ENCODE peak calls at places on chromosomes 6 and 20, in seven cellular contexts. One of them, this sample, is unnamed.

GRCh38 chr6:41608443-41609151 is 29.7 kb upstream of the MDFI start:
- DNase-seq in NT2/D1: no peak
- DNase-seq in mesenchymal stem cell: no peak
- DNase-seq in A549: no peak
- DNase-seq in GM23248: no peak
- DNase-seq in CD8-positive, alpha-beta T cell: no peak
- DNase-seq in esophagus squamous epithelium: no peak
- DNase-seq in this sample: no peak

GRCh38 chr20:15900443-15900842 is 672.8 kb downstream of the KIF16B start:
- DNase-seq in NT2/D1: no peak
- DNase-seq in CD8-positive, alpha-beta T cell: no peak
- DNase-seq in GM23248: no peak
- DNase-seq in A549: no peak
- DNase-seq in mesenchymal stem cell: no peak
- DNase-seq in esophagus squamous epithelium: no peak
- DNase-seq in this sample: no peak

GRCh38 chr20:33034115-33034514 is 2.7 kb downstream of the BPIFB6 start:
- DNase-seq in esophagus squamous epithelium: no peak
- DNase-seq in A549: no peak
- DNase-seq in GM23248: no peak
- DNase-seq in mesenchymal stem cell: no peak
- DNase-seq in CD8-positive, alpha-beta T cell: no peak
- DNase-seq in NT2/D1: no peak
- DNase-seq in this sample: no peak

GRCh38 chr20:44597516-44597915 is 15.1 kb downstream of the PKIG start:
- DNase-seq in NT2/D1: no peak
- DNase-seq in CD8-positive, alpha-beta T cell: no peak
- DNase-seq in GM23248: no peak
- DNase-seq in mesenchymal stem cell: no peak
- DNase-seq in A549: no peak
- DNase-seq in esophagus squamous epithelium: no peak
- DNase-seq in this sample: no peak

GRCh38 chr6:19921821-19922220 is 84.7 kb downstream of the ID4 start:
- DNase-seq in CD8-positive, alpha-beta T cell: no peak
- DNase-seq in NT2/D1: no peak
- DNase-seq in A549: no peak
- DNase-seq in GM23248: no peak
- DNase-seq in mesenchymal stem cell: no peak
- DNase-seq in esophagus squamous epithelium: no peak
- DNase-seq in this sample: no peak

GRCh38 chr6:32840604-32841246 is 2.2 kb upstream of the TAP2 start:
- DNase-seq in esophagus squamous epithelium: no peak
- DNase-seq in CD8-positive, alpha-beta T cell: peak; percentile 40
- DNase-seq in NT2/D1: no peak
- DNase-seq in mesenchymal stem cell: no peak
- DNase-seq in A549: no peak
- DNase-seq in GM23248: no peak
- DNase-seq in this sample: peak; percentile 74

GRCh38 chr6:70860044-70860443 is 96.8 kb downstream of the B3GAT2 start:
- DNase-seq in esophagus squamous epithelium: no peak
- DNase-seq in A549: no peak
- DNase-seq in GM23248: peak; percentile 39
- DNase-seq in mesenchymal stem cell: no peak
- DNase-seq in CD8-positive, alpha-beta T cell: no peak
- DNase-seq in NT2/D1: no peak
- DNase-seq in this sample: no peak

GRCh38 chr20:4045741-4046140 is 30.4 kb upstream of the RNF24 start:
- DNase-seq in A549: no peak
- DNase-seq in CD8-positive, alpha-beta T cell: no peak
- DNase-seq in esophagus squamous epithelium: no peak
- DNase-seq in NT2/D1: no peak
- DNase-seq in GM23248: peak; percentile 65
- DNase-seq in mesenchymal stem cell: peak; percentile 42
- DNase-seq in this sample: no peak

GRCh38 chr20:63011798-63012197 is 5.0 kb upstream of the BHLHE23 start:
- DNase-seq in mesenchymal stem cell: no peak
- DNase-seq in CD8-positive, alpha-beta T cell: no peak
- DNase-seq in esophagus squamous epithelium: no peak
- DNase-seq in NT2/D1: no peak
- DNase-seq in A549: no peak
- DNase-seq in GM23248: no peak
- DNase-seq in this sample: no peak

GRCh38 chr6:150032598-150032997 is 7.3 kb upstream of the RAET1L start:
- DNase-seq in NT2/D1: no peak
- DNase-seq in CD8-positive, alpha-beta T cell: no peak
- DNase-seq in GM23248: no peak
- DNase-seq in esophagus squamous epithelium: no peak
- DNase-seq in A549: no peak
- DNase-seq in mesenchymal stem cell: no peak
- DNase-seq in this sample: no peak

GRCh38 chr20:53828673-53829085 is 235.0 kb upstream of the ZNF217 start:
- DNase-seq in esophagus squamous epithelium: no peak
- DNase-seq in NT2/D1: peak; percentile 44
- DNase-seq in A549: peak; percentile 84
- DNase-seq in CD8-positive, alpha-beta T cell: no peak
- DNase-seq in GM23248: peak; percentile 94
- DNase-seq in mesenchymal stem cell: peak; percentile 91
- DNase-seq in this sample: no peak

GRCh38 chr6:107985701-107986100 is 27.7 kb upstream of the SEC63 start:
- DNase-seq in mesenchymal stem cell: no peak
- DNase-seq in NT2/D1: no peak
- DNase-seq in CD8-positive, alpha-beta T cell: no peak
- DNase-seq in A549: no peak
- DNase-seq in esophagus squamous epithelium: no peak
- DNase-seq in GM23248: no peak
- DNase-seq in this sample: no peak

GRCh38 chr6:54621285-54621684 is 225.3 kb upstream of the FAM83B start:
- DNase-seq in GM23248: peak; percentile 46
- DNase-seq in A549: peak; percentile 11
- DNase-seq in NT2/D1: peak; percentile 11
- DNase-seq in CD8-positive, alpha-beta T cell: no peak
- DNase-seq in mesenchymal stem cell: peak; percentile 7
- DNase-seq in esophagus squamous epithelium: no peak
- DNase-seq in this sample: no peak

GRCh38 chr6:6885521-6886088 is 222.2 kb upstream of the RREB1 start:
- DNase-seq in esophagus squamous epithelium: no peak
- DNase-seq in GM23248: no peak
- DNase-seq in CD8-positive, alpha-beta T cell: no peak
- DNase-seq in mesenchymal stem cell: peak; percentile 56
- DNase-seq in NT2/D1: no peak
- DNase-seq in A549: no peak
- DNase-seq in this sample: no peak

GRCh38 chr6:41741625-41742490 is 5.3 kb downstream of the PGC start:
- DNase-seq in A549: peak; percentile 35
- DNase-seq in esophagus squamous epithelium: no peak
- DNase-seq in NT2/D1: no peak
- DNase-seq in GM23248: no peak
- DNase-seq in CD8-positive, alpha-beta T cell: no peak
- DNase-seq in mesenchymal stem cell: no peak
- DNase-seq in this sample: no peak

GRCh38 chr20:35972445-35972844 is 4.1 kb downstream of the CNBD2 start:
- DNase-seq in NT2/D1: no peak
- DNase-seq in GM23248: peak; percentile 14
- DNase-seq in A549: no peak
- DNase-seq in mesenchymal stem cell: no peak
- DNase-seq in esophagus squamous epithelium: no peak
- DNase-seq in CD8-positive, alpha-beta T cell: no peak
- DNase-seq in this sample: no peak

GRCh38 chr6:6924708-6925107 is 183.1 kb upstream of the RREB1 start:
- DNase-seq in A549: no peak
- DNase-seq in mesenchymal stem cell: no peak
- DNase-seq in GM23248: no peak
- DNase-seq in CD8-positive, alpha-beta T cell: no peak
- DNase-seq in esophagus squamous epithelium: no peak
- DNase-seq in NT2/D1: no peak
- DNase-seq in this sample: no peak

GRCh38 chr20:31681128-31681727 is 41.4 kb downstream of the BCL2L1 start:
- DNase-seq in mesenchymal stem cell: no peak
- DNase-seq in esophagus squamous epithelium: no peak
- DNase-seq in CD8-positive, alpha-beta T cell: no peak
- DNase-seq in GM23248: no peak
- DNase-seq in A549: no peak
- DNase-seq in NT2/D1: no peak
- DNase-seq in this sample: no peak

GRCh38 chr20:41110012-41110411 is 27.3 kb upstream of the PLCG1 start:
- DNase-seq in A549: no peak
- DNase-seq in mesenchymal stem cell: no peak
- DNase-seq in CD8-positive, alpha-beta T cell: no peak
- DNase-seq in GM23248: no peak
- DNase-seq in NT2/D1: no peak
- DNase-seq in esophagus squamous epithelium: no peak
- DNase-seq in this sample: no peak

GRCh38 chr6:473759-474453 is 82.4 kb downstream of the IRF4 start:
- DNase-seq in GM23248: no peak
- DNase-seq in mesenchymal stem cell: no peak
- DNase-seq in esophagus squamous epithelium: no peak
- DNase-seq in CD8-positive, alpha-beta T cell: no peak
- DNase-seq in NT2/D1: peak; percentile 1
- DNase-seq in A549: no peak
- DNase-seq in this sample: no peak

GRCh38 chr6:101226677-101227135 is 166.8 kb upstream of the GRIK2 start:
- DNase-seq in NT2/D1: peak; percentile 64
- DNase-seq in GM23248: peak; percentile 3
- DNase-seq in mesenchymal stem cell: peak; percentile 65
- DNase-seq in A549: peak; percentile 55
- DNase-seq in esophagus squamous epithelium: no peak
- DNase-seq in CD8-positive, alpha-beta T cell: no peak
- DNase-seq in this sample: peak; percentile 20

GRCh38 chr6:36755435-36756348 is 58.1 kb downstream of the RAB44 start:
- DNase-seq in NT2/D1: no peak
- DNase-seq in GM23248: peak; percentile 52
- DNase-seq in CD8-positive, alpha-beta T cell: peak; percentile 75
- DNase-seq in esophagus squamous epithelium: no peak
- DNase-seq in A549: peak; percentile 25
- DNase-seq in mesenchymal stem cell: peak; percentile 64
- DNase-seq in this sample: peak; percentile 45

GRCh38 chr6:36829919-36830544 is 9.2 kb downstream of the CPNE5 start:
- DNase-seq in NT2/D1: no peak
- DNase-seq in CD8-positive, alpha-beta T cell: no peak
- DNase-seq in mesenchymal stem cell: no peak
- DNase-seq in GM23248: no peak
- DNase-seq in esophagus squamous epithelium: no peak
- DNase-seq in A549: no peak
- DNase-seq in this sample: no peak

GRCh38 chr20:32444474-32445220 is 86.5 kb downstream of the ASXL1 start:
- DNase-seq in NT2/D1: no peak
- DNase-seq in esophagus squamous epithelium: no peak
- DNase-seq in mesenchymal stem cell: no peak
- DNase-seq in GM23248: no peak
- DNase-seq in CD8-positive, alpha-beta T cell: no peak
- DNase-seq in A549: no peak
- DNase-seq in this sample: no peak

GRCh38 chr6:42396720-42397119 is 55.0 kb downstream of the TRERF1 start:
- DNase-seq in esophagus squamous epithelium: no peak
- DNase-seq in A549: no peak
- DNase-seq in NT2/D1: no peak
- DNase-seq in CD8-positive, alpha-beta T cell: peak; percentile 59
- DNase-seq in mesenchymal stem cell: no peak
- DNase-seq in GM23248: no peak
- DNase-seq in this sample: no peak

GRCh38 chr6:145789443-145789842 is 25.2 kb downstream of the FBXO30 start:
- DNase-seq in CD8-positive, alpha-beta T cell: no peak
- DNase-seq in A549: no peak
- DNase-seq in esophagus squamous epithelium: no peak
- DNase-seq in GM23248: no peak
- DNase-seq in NT2/D1: no peak
- DNase-seq in mesenchymal stem cell: no peak
- DNase-seq in this sample: no peak
- H3K4me3 ChIP-seq in CD8-positive, alpha-beta T cell: no peak overlapping the region
- H3K4me3 ChIP-seq in A549: no peak overlapping the region
- H3K4me3 ChIP-seq in esophagus squamous epithelium: no peak overlapping the region
- H3K4me3 ChIP-seq in GM23248: no peak overlapping the region
- H3K4me3 ChIP-seq in NT2/D1: no peak overlapping the region
- H3K4me3 ChIP-seq in mesenchymal stem cell: no peak overlapping the region
- H3K4me3 ChIP-seq in this sample: no peak overlapping the region

GRCh38 chr6:24897186-24897585 is 38.6 kb downstream of the RIPOR2 start:
- DNase-seq in A549: no peak
- DNase-seq in mesenchymal stem cell: no peak
- DNase-seq in CD8-positive, alpha-beta T cell: no peak
- DNase-seq in GM23248: no peak
- DNase-seq in NT2/D1: no peak
- DNase-seq in esophagus squamous epithelium: no peak
- DNase-seq in this sample: no peak
- H3K4me3 ChIP-seq in A549: no peak overlapping the region
- H3K4me3 ChIP-seq in mesenchymal stem cell: no peak overlapping the region
- H3K4me3 ChIP-seq in CD8-positive, alpha-beta T cell: no peak overlapping the region
- H3K4me3 ChIP-seq in GM23248: no peak overlapping the region
- H3K4me3 ChIP-seq in NT2/D1: no peak overlapping the region
- H3K4me3 ChIP-seq in esophagus squamous epithelium: no peak overlapping the region
- H3K4me3 ChIP-seq in this sample: no peak overlapping the region

GRCh38 chr6:106474476-106474875 is 114.0 kb downstream of the CRYBG1 start:
- DNase-seq in CD8-positive, alpha-beta T cell: no peak
- DNase-seq in GM23248: peak; percentile 21
- DNase-seq in A549: no peak
- DNase-seq in esophagus squamous epithelium: no peak
- DNase-seq in mesenchymal stem cell: no peak
- DNase-seq in NT2/D1: no peak
- DNase-seq in this sample: no peak

GRCh38 chr6:106477158-106477557 is 116.6 kb downstream of the CRYBG1 start:
- DNase-seq in GM23248: no peak
- DNase-seq in NT2/D1: no peak
- DNase-seq in mesenchymal stem cell: no peak
- DNase-seq in A549: no peak
- DNase-seq in esophagus squamous epithelium: no peak
- DNase-seq in CD8-positive, alpha-beta T cell: no peak
- DNase-seq in this sample: peak; percentile 28

GRCh38 chr6:106476326-106477105 is 116.0 kb downstream of the CRYBG1 start:
- DNase-seq in esophagus squamous epithelium: no peak
- DNase-seq in NT2/D1: no peak
- DNase-seq in CD8-positive, alpha-beta T cell: no peak
- DNase-seq in A549: no peak
- DNase-seq in GM23248: peak; percentile 77
- DNase-seq in mesenchymal stem cell: peak; percentile 55
- DNase-seq in this sample: no peak

GRCh38 chr6:106473807-106474206 is 113.3 kb downstream of the CRYBG1 start:
- DNase-seq in GM23248: peak; percentile 85
- DNase-seq in A549: no peak
- DNase-seq in NT2/D1: no peak
- DNase-seq in CD8-positive, alpha-beta T cell: no peak
- DNase-seq in mesenchymal stem cell: peak; percentile 59
- DNase-seq in esophagus squamous epithelium: no peak
- DNase-seq in this sample: no peak

DNA sequence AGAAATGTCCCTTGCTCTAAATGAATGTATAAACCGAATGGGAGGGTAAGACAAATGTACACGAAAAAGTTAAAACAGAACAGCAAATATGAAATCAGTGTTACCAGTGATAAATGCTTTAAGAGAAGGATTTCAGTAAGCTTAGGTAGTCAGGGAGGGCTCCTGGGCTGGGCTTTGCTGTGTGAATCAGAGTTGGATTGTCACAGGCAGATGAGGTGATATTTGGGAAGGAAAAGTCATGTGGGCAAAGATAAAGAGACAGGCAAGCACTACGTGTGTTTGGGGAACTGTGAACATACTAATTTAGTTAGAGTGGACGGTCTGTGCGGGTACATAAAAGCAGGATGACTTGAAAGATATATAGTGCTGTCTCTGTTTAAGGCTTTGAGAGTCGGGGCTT is 114.8 kb downstream of the CRYBG1 start:
- DNase-seq in NT2/D1: no peak
- DNase-seq in mesenchymal stem cell: no peak
- DNase-seq in esophagus squamous epithelium: no peak
- DNase-seq in CD8-positive, alpha-beta T cell: no peak
- DNase-seq in A549: no peak
- DNase-seq in GM23248: peak; percentile 36
- DNase-seq in this sample: no peak
- H3K4me3 ChIP-seq in NT2/D1: no peak overlapping the region
- H3K4me3 ChIP-seq in mesenchymal stem cell: no peak overlapping the region
- H3K4me3 ChIP-seq in esophagus squamous epithelium: no peak overlapping the region
- H3K4me3 ChIP-seq in CD8-positive, alpha-beta T cell: no peak overlapping the region
- H3K4me3 ChIP-seq in A549: no peak overlapping the region
- H3K4me3 ChIP-seq in GM23248: no peak overlapping the region
- H3K4me3 ChIP-seq in this sample: no peak overlapping the region

GRCh38 chr20:278181-278580 is 12.4 kb downstream of the C20orf96 start:
- DNase-seq in A549: no peak
- DNase-seq in mesenchymal stem cell: no peak
- DNase-seq in NT2/D1: no peak
- DNase-seq in CD8-positive, alpha-beta T cell: no peak
- DNase-seq in GM23248: no peak
- DNase-seq in esophagus squamous epithelium: no peak
- DNase-seq in this sample: no peak
- H3K4me3 ChIP-seq in A549: no peak overlapping the region
- H3K4me3 ChIP-seq in mesenchymal stem cell: no peak overlapping the region
- H3K4me3 ChIP-seq in NT2/D1: no peak overlapping the region
- H3K4me3 ChIP-seq in CD8-positive, alpha-beta T cell: no peak overlapping the region
- H3K4me3 ChIP-seq in GM23248: no peak overlapping the region
- H3K4me3 ChIP-seq in esophagus squamous epithelium: no peak overlapping the region
- H3K4me3 ChIP-seq in this sample: no peak overlapping the region